ENCODE peak calls at places on chromosomes 13 and 19, in six cellular contexts. C is activated CD8-positive, alpha-beta T cell treated with anti-CD3 and anti-CD28 coated beads for 36 hours; Y is cardiac fibroblast; E is uterus; D is mesenchymal stem cell; V is choroid plexus epithelial cell. I is an unnamed sample.

GRCh38 chr13:26867451-26868067 is 107.0 kb upstream of the GPR12 start:
- DNase-seq in Y (peak), E (no peak), V (peak), C (peak), D (peak), I (no peak)

GRCh38 chr13:86974251-86974994 is 696.7 kb upstream of the SLITRK5 start:
- DNase-seq in Y (no peak), D (no peak), C (no peak), V (no peak), E (no peak), I (no peak)

GRCh38 chr13:85755123-85755522 is 44.1 kb downstream of the SLITRK6 start:
- DNase-seq in V (peak), D (no peak), Y (no peak), C (no peak), E (no peak), I (no peak)

GRCh38 chr13:94157705-94158218 is 321.7 kb downstream of the DCT start:
- DNase-seq in E (peak), D (no peak), C (no peak), V (peak), Y (peak), I (no peak)

GRCh38 chr13:75220238-75220542 is 261.8 kb downstream of the TBC1D4 start:
- DNase-seq in Y (no peak), V (no peak), C (no peak), D (no peak), E (no peak), I (no peak)

GRCh38 chr19:50319156-50319555 is 10.0 kb downstream of the KCNC3 start:
- DNase-seq in Y (no peak), D (no peak), V (no peak), E (no peak), C (no peak), I (no peak)

GRCh38 chr13:23778879-23779278 is 110.3 kb downstream of the MIPEP start:
- DNase-seq in C (no peak), Y (peak), D (peak), E (no peak), V (peak), I (no peak)

GRCh38 chr13:96900992-96901391 is 93.3 kb downstream of the OXGR1 start:
- DNase-seq in E (no peak), C (no peak), V (no peak), Y (no peak), D (no peak), I (no peak)

GRCh38 chr13:20351279-20352022 is 119.3 kb upstream of the GJB6 start:
- DNase-seq in C (no peak), E (no peak), D (peak), V (peak), Y (peak), I (no peak)

GRCh38 chr19:4877753-4878490 is 10.5 kb upstream of the PLIN3 start:
- DNase-seq in Y (peak), V (no peak), E (no peak), D (no peak), C (no peak), I (no peak)

GRCh38 chr19:6238643-6239281 is 41.0 kb downstream of the MLLT1 start:
- DNase-seq in D (no peak), Y (peak), C (no peak), E (peak), V (peak), I (no peak)

GRCh38 chr19:52739576-52739975 is 4.7 kb upstream of the ZNF611 start:
- DNase-seq in E (no peak), D (no peak), C (no peak), Y (no peak), V (no peak), I (no peak)

GRCh38 chr13:24864579-24864978 is 100.6 kb downstream of the RNF17 start:
- DNase-seq in D (no peak), Y (no peak), C (no peak), E (no peak), V (no peak), I (no peak)

GRCh38 chr13:31756346-31756745 is 17.0 kb downstream of the RXFP2 start:
- DNase-seq in D (peak), Y (peak), E (peak), C (no peak), V (peak), I (no peak)

GRCh38 chr13:63448654-63449053 is 2033.0 kb upstream of the PCDH20 start:
- DNase-seq in E (no peak), D (no peak), C (no peak), V (no peak), Y (no peak), I (no peak)

GRCh38 chr19:39970424-39970673 is 616 bp upstream of the PSMC4 start:
- DNase-seq in C (no peak), V (peak), Y (no peak), E (no peak), D (no peak), I (no peak)

GRCh38 chr19:1132625-1133383 is 29.0 kb downstream of the GPX4 start:
- DNase-seq in D (peak), V (no peak), E (no peak), Y (peak), C (peak), I (peak)

GRCh38 chr19:850221-850978 is 1.7 kb upstream of the ELANE start:
- DNase-seq in V (peak), D (peak), E (peak), Y (peak), C (peak), I (no peak)

GRCh38 chr19:4362038-4362828 is 18.9 kb downstream of the MPND start:
- DNase-seq in C (no peak), D (no peak), E (no peak), V (no peak), Y (no peak), I (no peak)